ENCODE peak calls at places on chromosomes 13 and 19, in four cellular contexts. Z is prostate gland, G is T47D, K is memory B cell. J is an unnamed sample.

GRCh38 chr19:9673912-9674668 is 810 bp downstream of the ZNF562 start:
- DNase-seq in G (no peak), Z (no peak), K (no peak), J (no peak)

GRCh38 chr13:105642511-105642958 is 892.9 kb downstream of the EFNB2 start:
- DNase-seq in Z (no peak), K (no peak), G (no peak), J (no peak)

GRCh38 chr13:52793507-52793906 is 53.9 kb upstream of the CNMD start:
- DNase-seq in K (no peak), Z (no peak), G (no peak), J (no peak)

GRCh38 chr13:70162141-70162540 is 53.9 kb upstream of the KLHL1 start:
- DNase-seq in Z (no peak), G (no peak), K (no peak), J (no peak)

GRCh38 chr13:88014527-88014926 is 343.4 kb downstream of the SLITRK5 start:
- DNase-seq in G (no peak), Z (no peak), K (no peak), J (no peak)

GRCh38 chr19:9700229-9700981 is 25.5 kb upstream of the ZNF562 start:
- DNase-seq in Z (peak), K (no peak), G (no peak), J (no peak)

GRCh38 chr19:23699521-23699860 is 12.5 kb upstream of the ZNF675 start:
- DNase-seq in K (no peak), Z (no peak), G (peak), J (no peak)

GRCh38 chr19:29118384-29118783 is 94.6 kb downstream of the UQCRFS1 start:
- DNase-seq in Z (no peak), G (no peak), K (no peak), J (no peak)

GRCh38 chr19:16370671-16371391 is 46.2 kb downstream of the KLF2 start:
- DNase-seq in K (no peak), Z (no peak), G (no peak), J (no peak)

GRCh38 chr13:48069573-48069972 is 25.3 kb downstream of the MED4 start:
- DNase-seq in G (no peak), Z (no peak), K (no peak), J (no peak)

GRCh38 chr19:36009220-36009619 is 607 bp upstream of the SYNE4 start:
- DNase-seq in K (no peak), G (peak), Z (peak), J (peak)

GRCh38 chr19:30512748-30513389 is 140.7 kb downstream of the ZNF536 start:
- DNase-seq in K (no peak), G (no peak), Z (no peak), J (no peak)

GRCh38 chr19:40822161-40822560 is 23.2 kb downstream of the EGLN2 start:
- DNase-seq in Z (no peak), K (no peak), G (no peak), J (no peak)

GRCh38 chr13:26400545-26400944 is 146.6 kb downstream of the CDK8 start:
- DNase-seq in G (no peak), Z (no peak), K (no peak), J (no peak)

GRCh38 chr19:4495471-4495870 is 22.8 kb downstream of the PLIN4 start:
- DNase-seq in K (no peak), G (no peak), Z (no peak), J (no peak)